ENCODE peak calls at places on chromosome 1, in nine cellular contexts. O is cardiac muscle cell, F is fibroblast of the aortic adventitia, B is mammary epithelial cell, U is AG09319, H is spleen, M is WTC11, C is GM20000, G is GM10248. K is an unnamed sample.

GRCh38 chr1:72570815-72571214 is 288.5 kb upstream of the NEGR1 start:
- DNase-seq in O (no peak), F (no peak), B (no peak), U (no peak), H (no peak), M (no peak), C (no peak), G (no peak), K (no peak)

GRCh38 chr1:68826861-68827260 is 330.0 kb upstream of the DEPDC1 start:
- DNase-seq in O (no peak), F (no peak), B (no peak), U (no peak), H (no peak), M (no peak), C (no peak), G (no peak), K (no peak)

GRCh38 chr1:160814856-160815255 is 18.9 kb downstream of the LY9 start:
- DNase-seq in O (no peak), F (no peak), B (no peak), U (no peak), H (no peak), M (no peak), C (no peak), G (no peak), K (no peak)

GRCh38 chr1:1046767-1047166 is 26.8 kb downstream of the AGRN start:
- DNase-seq in O (no peak), F (no peak), B (no peak), U (no peak), H (no peak), M (no peak), C (no peak), G (no peak), K (no peak)

GRCh38 chr1:151166506-151166956 is 587 bp downstream of the SCNM1 start:
- DNase-seq in O (peak), F (peak), B (peak), U (no peak), H (peak), M (no peak), C (no peak), G (no peak), K (peak)

GRCh38 chr1:55209247-55209646 is 5.9 kb downstream of the USP24 start:
- DNase-seq in O (no peak), F (no peak), B (no peak), U (no peak), H (no peak), M (no peak), C (peak), G (peak), K (no peak)

GRCh38 chr1:86701731-86702130 is 2.6 kb upstream of the SH3GLB1 start:
- DNase-seq in O (no peak), F (peak), B (no peak), U (no peak), H (no peak), M (no peak), C (no peak), G (no peak), K (no peak)

GRCh38 chr1:87556326-87556725 is 227.6 kb downstream of the LMO4 start:
- DNase-seq in O (no peak), F (no peak), B (no peak), U (no peak), H (no peak), M (no peak), C (no peak), G (no peak), K (no peak)

GRCh38 chr1:207702317-207702716 is 49.5 kb upstream of the CD46 start:
- DNase-seq in O (no peak), F (peak), B (no peak), U (no peak), H (no peak), M (no peak), C (no peak), G (no peak), K (no peak)

GRCh38 chr1:92408825-92409224 is 77.9 kb downstream of the GFI1 start:
- DNase-seq in O (no peak), F (peak), B (peak), U (no peak), H (no peak), M (no peak), C (no peak), G (no peak), K (no peak)

GRCh38 chr1:10941891-10942541 is 70.4 kb upstream of the TARDBP start:
- DNase-seq in O (peak), F (peak), B (no peak), U (no peak), H (no peak), M (peak), C (peak), G (peak), K (peak)

GRCh38 chr1:2368053-2368744 is 23.2 kb downstream of the MORN1 start:
- DNase-seq in O (no peak), F (no peak), B (no peak), U (no peak), H (peak), M (peak), C (no peak), G (no peak), K (no peak)

GRCh38 chr1:234369784-234370183 is 3.5 kb upstream of the COA6 start:
- DNase-seq in O (no peak), F (peak), B (peak), U (no peak), H (no peak), M (no peak), C (no peak), G (no peak), K (no peak)

GRCh38 chr1:180215856-180216625 is 14.0 kb upstream of the LHX4 start:
- DNase-seq in O (no peak), F (no peak), B (no peak), U (no peak), H (no peak), M (no peak), C (no peak), G (no peak), K (no peak)

GRCh38 chr1:26531651-26532131 is 2.1 kb downstream of the RPS6KA1 start:
- DNase-seq in O (no peak), F (no peak), B (peak), U (no peak), H (no peak), M (peak), C (no peak), G (no peak), K (no peak)

GRCh38 chr1:99580451-99580850 is 65.5 kb upstream of the PALMD start:
- DNase-seq in O (no peak), F (peak), B (peak), U (no peak), H (no peak), M (no peak), C (no peak), G (no peak), K (no peak)

GRCh38 chr1:224747578-224747977 is 131.5 kb downstream of the CNIH3 start:
- DNase-seq in O (no peak), F (peak), B (peak), U (no peak), H (no peak), M (no peak), C (peak), G (peak), K (no peak)

GRCh38 chr1:21865943-21866628 is 54.0 kb downstream of the LDLRAD2 start:
- DNase-seq in O (peak), F (no peak), B (no peak), U (no peak), H (no peak), M (peak), C (peak), G (peak), K (peak)

GRCh38 chr1:229119161-229119560 is 151.8 kb upstream of the RAB4A start:
- DNase-seq in O (no peak), F (no peak), B (peak), U (no peak), H (no peak), M (no peak), C (no peak), G (no peak), K (no peak)

GRCh38 chr1:219659682-219660081 is 46.8 kb upstream of the ZC3H11B start:
- DNase-seq in O (no peak), F (peak), B (no peak), U (no peak), H (no peak), M (no peak), C (peak), G (no peak), K (no peak)

GRCh38 chr1:107135466-107135865 is 5.4 kb upstream of the NTNG1 start:
- DNase-seq in O (peak), F (peak), B (peak), U (no peak), H (no peak), M (peak), C (peak), G (peak), K (peak)

GRCh38 chr1:217585577-217585976 is 45.3 kb downstream of the GPATCH2 start:
- DNase-seq in O (no peak), F (no peak), B (no peak), U (no peak), H (no peak), M (no peak), C (no peak), G (no peak), K (no peak)

GRCh38 chr1:55037733-55038551 is 1.4 kb upstream of the PCSK9 start:
- DNase-seq in O (no peak), F (no peak), B (no peak), U (no peak), H (no peak), M (no peak), C (no peak), G (no peak), K (no peak)

GRCh38 chr1:18118078-18118477 is 10.5 kb downstream of the IGSF21 start:
- DNase-seq in O (no peak), F (no peak), B (no peak), U (no peak), H (no peak), M (no peak), C (no peak), G (no peak), K (no peak)

GRCh38 chr1:151888972-151889570 is 20.2 kb downstream of the THEM4 start:
- DNase-seq in O (no peak), F (peak), B (no peak), U (no peak), H (no peak), M (no peak), C (peak), G (no peak), K (no peak)

GRCh38 chr1:169015464-169015863 is 91.0 kb upstream of the ATP1B1 start:
- DNase-seq in O (no peak), F (no peak), B (no peak), U (no peak), H (no peak), M (no peak), C (no peak), G (no peak), K (no peak)

GRCh38 chr1:1206376-1207253 is at the start of gene TNFRSF18:
- DNase-seq in O (peak), F (no peak), B (no peak), U (no peak), H (peak), M (peak), C (peak), G (peak), K (peak)

GRCh38 chr1:231918239-231919015 is 291.8 kb downstream of the DISC1 start:
- DNase-seq in O (no peak), F (peak), B (peak), U (no peak), H (no peak), M (no peak), C (no peak), G (no peak), K (no peak)

GRCh38 chr1:148353461-148354283 is 129.4 kb downstream of the PPIAL4G start:
- DNase-seq in O (no peak), F (peak), B (peak), U (peak), H (no peak), M (peak), C (peak), G (peak), K (no peak)

GRCh38 chr1:3415260-3415952 is 39.1 kb upstream of the ARHGEF16 start:
- DNase-seq in O (no peak), F (no peak), B (no peak), U (no peak), H (no peak), M (no peak), C (no peak), G (no peak), K (peak)
- TF ChIP-seq CTCF in O (no peak), F (no peak), B (no peak), U (no peak), H (no peak), M (no peak), C (no peak), G (no peak), K (no peak)

GRCh38 chr1:81020506-81020905 is 780.2 kb upstream of the ADGRL2 start:
- DNase-seq in O (no peak), F (no peak), B (no peak), U (no peak), H (no peak), M (no peak), C (no peak), G (no peak), K (no peak)

GRCh38 chr1:81023187-81023724 is 777.5 kb upstream of the ADGRL2 start:
- DNase-seq in O (no peak), F (no peak), B (no peak), U (no peak), H (no peak), M (no peak), C (no peak), G (no peak), K (no peak)

DNA sequence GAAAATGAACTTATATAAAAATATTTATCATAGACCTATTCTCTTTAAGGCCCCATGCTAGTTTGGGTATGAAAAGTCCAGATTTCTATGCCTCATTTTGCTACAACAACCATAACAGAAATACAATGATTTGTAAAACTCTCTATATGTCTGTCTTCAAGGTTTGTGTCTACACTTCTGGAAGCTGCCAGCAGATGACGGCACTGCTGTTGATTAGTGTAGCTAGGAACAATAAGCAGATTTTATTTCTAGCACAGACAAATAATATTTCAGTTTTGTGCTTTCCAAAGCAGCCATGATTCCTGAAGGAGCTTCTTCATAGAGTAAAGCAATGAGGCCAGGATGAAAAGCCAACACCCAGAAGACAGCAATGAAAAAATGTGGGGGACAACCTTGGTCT is 779.6 kb upstream of the ADGRL2 start:
- DNase-seq in O (no peak), F (peak), B (no peak), U (no peak), H (no peak), M (no peak), C (no peak), G (no peak), K (no peak)
- TF ChIP-seq CTCF in O (peak), F (peak), B (peak), U (peak), H (no peak), M (no peak), C (no peak), G (no peak), K (no peak)

GRCh38 chr1:183315987-183316758 is 102.0 kb downstream of the NMNAT2 start:
- DNase-seq in O (no peak), F (no peak), B (no peak), U (no peak), H (no peak), M (no peak), C (no peak), G (no peak), K (no peak)

GRCh38 chr1:183323849-183324683 is 94.1 kb downstream of the NMNAT2 start:
- DNase-seq in O (no peak), F (no peak), B (no peak), U (no peak), H (no peak), M (no peak), C (no peak), G (no peak), K (no peak)

GRCh38 chr1:183319051-183319450 is 99.1 kb downstream of the NMNAT2 start:
- DNase-seq in O (no peak), F (peak), B (peak), U (no peak), H (no peak), M (no peak), C (no peak), G (no peak), K (no peak)

GRCh38 chr1:183318433-183318832 is 99.7 kb downstream of the NMNAT2 start:
- DNase-seq in O (peak), F (peak), B (peak), U (peak), H (no peak), M (peak), C (peak), G (peak), K (peak)
- TF ChIP-seq CTCF in O (peak), F (peak), B (peak), U (peak), H (no peak), M (no peak), C (peak), G (peak), K (no peak)

GRCh38 chr1:156927215-156928042 is 7.0 kb downstream of the LRRC71 start:
- DNase-seq in O (peak), F (peak), B (peak), U (peak), H (peak), M (peak), C (peak), G (peak), K (peak)
- TF ChIP-seq CTCF in O (peak), F (peak), B (peak), U (peak), H (peak), M (peak), C (peak), G (peak), K (peak)

GRCh38 chr1:90154711-90155110 is 159.8 kb downstream of the ZNF326 start:
- DNase-seq in O (no peak), F (no peak), B (no peak), U (no peak), H (no peak), M (no peak), C (no peak), G (no peak), K (no peak)

GRCh38 chr1:90143522-90144050 is 148.7 kb downstream of the ZNF326 start:
- DNase-seq in O (no peak), F (no peak), B (no peak), U (no peak), H (no peak), M (no peak), C (no peak), G (no peak), K (no peak)

GRCh38 chr1:90147093-90147492 is 152.2 kb downstream of the ZNF326 start:
- DNase-seq in O (no peak), F (no peak), B (no peak), U (no peak), H (no peak), M (no peak), C (no peak), G (no peak), K (no peak)

GRCh38 chr1:90144820-90145219 is 149.9 kb downstream of the ZNF326 start:
- DNase-seq in O (no peak), F (no peak), B (no peak), U (no peak), H (no peak), M (no peak), C (no peak), G (no peak), K (no peak)

DNA sequence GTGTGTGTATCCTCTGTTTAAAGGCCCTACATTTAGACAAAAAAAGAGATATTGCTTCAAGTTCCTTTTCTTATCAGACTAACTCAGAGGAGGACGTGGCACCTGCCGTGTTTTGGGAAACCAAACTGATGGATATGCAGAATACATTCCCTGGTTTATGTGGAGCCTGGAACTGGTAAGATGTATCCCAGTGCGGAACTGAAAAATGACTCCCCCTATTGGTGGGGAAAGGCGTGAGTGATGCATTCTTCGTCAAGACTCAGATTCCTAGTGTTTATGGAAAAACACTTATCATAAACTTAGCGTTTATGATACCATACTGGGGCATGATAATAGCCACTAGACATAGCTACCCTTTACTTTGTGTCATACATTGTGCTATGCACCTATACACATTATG is 154.2 kb downstream of the ZNF326 start:
- DNase-seq in O (no peak), F (no peak), B (no peak), U (no peak), H (no peak), M (peak), C (no peak), G (no peak), K (no peak)
- TF ChIP-seq CTCF in O (no peak), F (no peak), B (no peak), U (no peak), H (no peak), M (peak), C (no peak), G (no peak), K (no peak)

DNA sequence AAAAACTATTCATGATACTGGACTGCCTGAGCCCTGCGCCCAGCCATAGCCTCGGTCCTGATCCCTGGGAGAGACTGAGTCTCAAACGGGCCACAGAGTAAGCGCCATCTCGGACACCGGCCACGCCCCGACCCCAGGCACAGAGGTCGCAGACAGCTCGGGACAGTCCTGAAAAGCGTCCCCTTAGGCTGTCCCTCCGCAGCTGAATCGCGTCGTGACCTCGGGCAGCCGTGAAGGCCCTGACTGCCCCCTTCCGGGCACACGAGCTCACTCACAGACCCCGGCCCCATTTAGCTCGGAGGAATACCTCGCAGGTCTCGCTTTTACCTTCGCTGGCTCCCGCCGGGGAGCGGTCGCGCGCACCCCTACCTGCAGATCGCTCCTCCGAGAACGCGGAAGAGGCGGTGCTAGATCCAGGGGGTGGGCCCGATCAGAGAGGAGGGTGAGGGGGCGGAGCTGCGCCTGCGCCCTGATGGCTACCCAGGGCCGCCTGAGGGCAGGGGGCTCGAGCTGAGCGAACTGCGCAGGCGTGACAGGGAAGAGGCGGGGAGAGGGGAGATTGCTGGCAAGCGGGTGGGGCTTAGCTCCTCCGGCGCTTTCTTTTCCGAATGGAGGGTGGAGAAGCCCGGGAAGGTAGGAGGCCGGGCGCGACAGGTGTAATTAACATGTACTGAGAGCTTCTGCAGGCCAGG is at the start of gene MKNK1:
- DNase-seq in O (peak), F (peak), B (peak), U (peak), H (peak), M (peak), C (peak), G (peak), K (peak)
- TF ChIP-seq CTCF in O (peak), F (peak), B (peak), U (peak), H (no peak), M (no peak), C (no peak), G (no peak), K (peak)

GRCh38 chr1:40039245-40039756 is 1.2 kb upstream of the CAP1 start:
- DNase-seq in O (peak), F (no peak), B (no peak), U (no peak), H (no peak), M (no peak), C (no peak), G (no peak), K (no peak)
- TF ChIP-seq CTCF in O (peak), F (no peak), B (peak), U (no peak), H (peak), M (no peak), C (no peak), G (no peak), K (no peak)

DNA sequence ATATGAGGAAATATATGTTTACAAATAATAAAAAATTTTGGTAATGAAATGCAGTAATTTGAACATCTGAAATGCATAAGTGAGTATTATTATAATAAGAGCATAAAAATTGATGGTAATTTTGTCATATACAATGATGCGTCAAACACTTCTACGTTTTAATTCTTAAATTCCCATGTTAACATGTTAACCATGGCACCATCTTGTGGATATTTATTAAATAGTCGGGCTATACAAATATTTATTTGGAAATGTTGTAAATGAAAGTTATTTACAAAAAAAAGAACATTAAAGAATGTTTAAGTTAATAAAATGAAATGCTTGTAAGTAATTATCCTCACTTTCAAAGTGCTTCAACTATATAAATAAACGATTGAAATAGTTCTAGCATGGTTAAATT is 57.2 kb upstream of the C1orf185 start:
- DNase-seq in O (no peak), F (peak), B (no peak), U (no peak), H (no peak), M (no peak), C (no peak), G (no peak), K (no peak)
- TF ChIP-seq CTCF in O (peak), F (peak), B (peak), U (no peak), H (no peak), M (no peak), C (no peak), G (peak), K (no peak)